ENCODE peak calls at places on chromosomes 13 and 19, in ten cellular contexts. Y, P, N, W, A, D, V, F, R and Q are unnamed samples. For H3K4me1, the result is how much of the 10 kb centered on the place peaks cover.

GRCh38 chr13:39263033-39263432 is 224.8 kb downstream of the NHLRC3 start:
- DNase-seq in Y (peak), P (peak), N (peak), W (peak), A (peak), D (peak), V (no peak), F (peak), R (no peak), Q (no peak)

GRCh38 chr13:31037874-31038475 is 105.5 kb downstream of the TEX26 start:
- DNase-seq in Y (no peak), P (no peak), N (no peak), W (no peak), A (no peak), D (no peak), V (no peak), F (no peak), R (no peak), Q (no peak)

GRCh38 chr13:34942732-34943674 is 933 bp downstream of the NBEA start:
- DNase-seq in Y (peak), P (peak), N (peak), W (peak), A (no peak), D (no peak), V (peak), F (peak), R (no peak), Q (no peak)

GRCh38 chr13:113998781-113999617 is 25.1 kb upstream of the C13orf46 start:
- DNase-seq in Y (no peak), P (peak), N (no peak), W (no peak), A (no peak), D (no peak), V (peak), F (no peak), R (no peak), Q (no peak)

GRCh38 chr19:44785271-44785670 is 7.6 kb downstream of the CBLC start:
- DNase-seq in Y (no peak), P (no peak), N (no peak), W (no peak), A (no peak), D (no peak), V (no peak), F (no peak), R (no peak), Q (no peak)

GRCh38 chr19:5609881-5610280 is 12.7 kb downstream of the SAFB2 start:
- DNase-seq in Y (no peak), P (no peak), N (no peak), W (no peak), A (no peak), D (no peak), V (no peak), F (no peak), R (no peak), Q (no peak)

GRCh38 chr13:45196622-45197021 is 4.2 kb downstream of the KCTD4 start:
- DNase-seq in Y (peak), P (no peak), N (no peak), W (no peak), A (no peak), D (peak), V (no peak), F (no peak), R (no peak), Q (peak)

GRCh38 chr13:113980489-113981064 is 6.7 kb upstream of the C13orf46 start:
- DNase-seq in Y (no peak), P (peak), N (no peak), W (no peak), A (no peak), D (no peak), V (peak), F (no peak), R (no peak), Q (no peak)

GRCh38 chr13:113632706-113633484 is 25.1 kb downstream of the ATP4B start:
- DNase-seq in Y (no peak), P (peak), N (no peak), W (no peak), A (no peak), D (no peak), V (peak), F (no peak), R (no peak), Q (no peak)

GRCh38 chr19:28887920-28888618 is 324.9 kb downstream of the UQCRFS1 start:
- DNase-seq in Y (no peak), P (no peak), N (no peak), W (no peak), A (no peak), D (no peak), V (peak), F (no peak), R (no peak), Q (no peak)

GRCh38 chr19:55678121-55678671 is 3.2 kb downstream of the EPN1 start:
- DNase-seq in Y (no peak), P (peak), N (no peak), W (peak), A (no peak), D (no peak), V (peak), F (peak), R (no peak), Q (no peak)

GRCh38 chr19:29620931-29621351 is 14.9 kb downstream of the POP4 start:
- DNase-seq in Y (no peak), P (peak), N (no peak), W (no peak), A (no peak), D (no peak), V (peak), F (no peak), R (no peak), Q (no peak)

GRCh38 chr19:18843960-18844359 is 12.2 kb downstream of the UPF1 start:
- DNase-seq in Y (no peak), P (no peak), N (no peak), W (no peak), A (no peak), D (no peak), V (no peak), F (no peak), R (no peak), Q (peak)

GRCh38 chr13:30466841-30467252 is 1.1 kb upstream of the HMGB1 start:
- DNase-seq in Y (peak), P (no peak), N (no peak), W (no peak), A (no peak), D (peak), V (no peak), F (no peak), R (no peak), Q (peak)

GRCh38 chr13:65836066-65836465 is 1394.1 kb downstream of the PCDH9 start:
- DNase-seq in Y (no peak), P (no peak), N (no peak), W (no peak), A (no peak), D (no peak), V (no peak), F (no peak), R (no peak), Q (no peak)

GRCh38 chr13:33519561-33520479 is 234.3 kb upstream of the STARD13 start:
- DNase-seq in Y (peak), P (no peak), N (no peak), W (no peak), A (peak), D (peak), V (no peak), F (no peak), R (no peak), Q (peak)

GRCh38 chr13:77696006-77696862 is 1.3 kb upstream of the SLAIN1 start:
- DNase-seq in Y (no peak), P (no peak), N (no peak), W (no peak), A (no peak), D (no peak), V (no peak), F (no peak), R (no peak), Q (no peak)

GRCh38 chr13:102904408-102904862 is 58.6 kb downstream of the ERCC5 start:
- DNase-seq in Y (no peak), P (no peak), N (no peak), W (no peak), A (no peak), D (no peak), V (no peak), F (no peak), R (no peak), Q (no peak)

GRCh38 chr13:101292711-101293110 is 123.6 kb downstream of the NALCN start:
- DNase-seq in Y (peak), P (no peak), N (no peak), W (no peak), A (no peak), D (peak), V (no peak), F (no peak), R (no peak), Q (peak)

GRCh38 chr13:113620036-113620435 is 35.5 kb downstream of the TFDP1 start:
- DNase-seq in Y (no peak), P (peak), N (no peak), W (no peak), A (no peak), D (no peak), V (peak), F (no peak), R (no peak), Q (no peak)

GRCh38 chr13:43473437-43473836 is 313.3 kb downstream of the ENOX1 start:
- DNase-seq in Y (no peak), P (no peak), N (no peak), W (no peak), A (no peak), D (no peak), V (no peak), F (no peak), R (no peak), Q (no peak)

GRCh38 chr13:34430294-34430693 is 511.8 kb upstream of the NBEA start:
- DNase-seq in Y (peak), P (no peak), N (no peak), W (no peak), A (no peak), D (peak), V (no peak), F (no peak), R (no peak), Q (peak)

GRCh38 chr13:111642156-111642767 is 321.8 kb downstream of the TEX29 start:
- DNase-seq in Y (no peak), P (no peak), N (no peak), W (no peak), A (no peak), D (no peak), V (no peak), F (no peak), R (no peak), Q (no peak)

GRCh38 chr19:33047422-33047821 is 17.3 kb downstream of the RHPN2 start:
- DNase-seq in Y (no peak), P (no peak), N (peak), W (no peak), A (no peak), D (no peak), V (peak), F (peak), R (no peak), Q (peak)

GRCh38 chr19:50794074-50794777 is 4.0 kb downstream of the ACP4 start:
- DNase-seq in Y (peak), P (no peak), N (peak), W (no peak), A (no peak), D (no peak), V (no peak), F (no peak), R (no peak), Q (no peak)

GRCh38 chr19:3932931-3933810 is at the start of gene NMRK2:
- DNase-seq in Y (no peak), P (peak), N (no peak), W (no peak), A (no peak), D (no peak), V (no peak), F (no peak), R (no peak), Q (no peak)

GRCh38 chr19:33777351-33777750 is 19.3 kb upstream of the KCTD15 start:
- DNase-seq in Y (no peak), P (no peak), N (no peak), W (no peak), A (no peak), D (no peak), V (no peak), F (no peak), R (no peak), Q (no peak)

GRCh38 chr19:34350161-34350561 is 14.8 kb upstream of the GPI start:
- DNase-seq in Y (peak), P (no peak), N (no peak), W (no peak), A (no peak), D (peak), V (no peak), F (no peak), R (no peak), Q (no peak)

GRCh38 chr19:46350029-46350757 is 3.3 kb downstream of the PPP5C start:
- DNase-seq in Y (no peak), P (peak), N (peak), W (no peak), A (no peak), D (no peak), V (no peak), F (no peak), R (no peak), Q (no peak)

GRCh38 chr13:62185631-62186256 is 770.1 kb upstream of the PCDH20 start:
- DNase-seq in Y (no peak), P (no peak), N (no peak), W (no peak), A (no peak), D (no peak), V (no peak), F (no peak), R (no peak), Q (no peak)

GRCh38 chr19:47766359-47766620 is 12.2 kb upstream of the SELENOW start:
- DNase-seq in Y (no peak), P (no peak), N (no peak), W (no peak), A (no peak), D (no peak), V (no peak), F (no peak), R (no peak), Q (no peak)

GRCh38 chr13:89066868-89067466 is 1395.8 kb downstream of the SLITRK5 start:
- DNase-seq in Y (peak), P (no peak), N (peak), W (no peak), A (peak), D (peak), V (no peak), F (no peak), R (peak), Q (peak)

GRCh38 chr13:100573121-100573520 is 15.5 kb downstream of the GGACT start:
- DNase-seq in Y (peak), P (peak), N (peak), W (peak), A (peak), D (peak), V (peak), F (peak), R (peak), Q (peak)

GRCh38 chr19:47094557-47095517 is 18.7 kb downstream of the ZC3H4 start:
- DNase-seq in Y (peak), P (peak), N (peak), W (no peak), A (no peak), D (no peak), V (peak), F (peak), R (no peak), Q (peak)

GRCh38 chr13:51624207-51624606 is 39.9 kb downstream of the WDFY2 start:
- DNase-seq in Y (no peak), P (no peak), N (no peak), W (no peak), A (no peak), D (no peak), V (no peak), F (no peak), R (no peak), Q (no peak)

GRCh38 chr13:111115051-111115840 is at the start of gene ARHGEF7:
- DNase-seq in Y (peak), P (peak), N (no peak), W (no peak), A (no peak), D (no peak), V (no peak), F (no peak), R (no peak), Q (no peak)

GRCh38 chr19:46211201-46211881 is 18.2 kb upstream of the IGFL1 start:
- DNase-seq in Y (peak), P (peak), N (no peak), W (no peak), A (no peak), D (no peak), V (peak), F (peak), R (no peak), Q (no peak)

GRCh38 chr19:5666921-5667610 is 13.2 kb downstream of the MICOS13 start:
- DNase-seq in Y (no peak), P (peak), N (no peak), W (no peak), A (no peak), D (no peak), V (peak), F (no peak), R (no peak), Q (no peak)

GRCh38 chr19:904545-904944 is 8.5 kb downstream of the R3HDM4 start:
- DNase-seq in Y (no peak), P (no peak), N (no peak), W (no peak), A (no peak), D (no peak), V (no peak), F (no peak), R (no peak), Q (no peak)
- H3K27ac ChIP-seq in Y (no peak), P (no peak), N (no peak), W (no peak), A (no peak), D (no peak), V (no peak), F (no peak), R (no peak), Q (no peak)

GRCh38 chr13:98299243-98299953 is 122.3 kb upstream of the RNF113B start:
- DNase-seq in Y (peak), P (no peak), N (no peak), W (no peak), A (peak), D (peak), V (no peak), F (no peak), R (no peak), Q (no peak)

GRCh38 chr13:98298599-98298998 is 121.5 kb upstream of the RNF113B start:
- DNase-seq in Y (no peak), P (no peak), N (no peak), W (no peak), A (no peak), D (no peak), V (no peak), F (no peak), R (no peak), Q (no peak)

GRCh38 chr13:98300956-98301641 is 124.0 kb upstream of the RNF113B start:
- DNase-seq in Y (peak), P (no peak), N (no peak), W (no peak), A (peak), D (peak), V (no peak), F (peak), R (peak), Q (peak)

GRCh38 chr13:98301721-98302120 is 124.7 kb upstream of the RNF113B start:
- DNase-seq in Y (peak), P (no peak), N (no peak), W (no peak), A (peak), D (peak), V (no peak), F (no peak), R (no peak), Q (peak)

DNA sequence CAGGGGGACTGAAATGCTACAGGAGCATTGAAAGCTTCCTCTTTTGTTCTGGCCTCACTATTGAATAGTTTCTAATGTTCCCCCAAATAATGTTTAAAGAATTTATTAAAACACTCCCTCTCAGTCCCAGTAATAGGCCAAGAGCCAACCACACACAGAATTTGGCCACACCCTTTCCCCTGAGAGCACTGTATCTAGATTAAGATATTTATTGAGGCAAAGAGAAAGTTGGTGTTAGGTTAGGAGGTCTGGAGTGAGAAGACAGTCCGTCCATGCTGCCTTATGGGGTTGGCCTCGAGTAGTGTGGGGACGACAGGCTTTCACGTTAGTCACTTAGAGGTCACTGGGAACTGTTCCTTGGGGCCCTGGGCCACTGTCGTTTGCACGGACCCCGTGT is 122.9 kb upstream of the RNF113B start:
- DNase-seq in Y (peak), P (no peak), N (no peak), W (no peak), A (peak), D (no peak), V (no peak), F (no peak), R (no peak), Q (no peak)
- H3K4me1 ChIP-seq in Y (half or more), P (under half), N (under half), W (under half), A (under half), D (half or more), V (half or more), F (half or more), R (under half), Q (under half)

GRCh38 chr19:8342316-8342683 is 762 bp downstream of the KANK3 start:
- DNase-seq in Y (no peak), P (no peak), N (no peak), W (no peak), A (no peak), D (no peak), V (no peak), F (no peak), R (no peak), Q (no peak)
- H3K27ac ChIP-seq in Y (no peak), P (peak), N (no peak), W (peak), A (no peak), D (no peak), V (peak), F (peak), R (no peak), Q (no peak)

DNA sequence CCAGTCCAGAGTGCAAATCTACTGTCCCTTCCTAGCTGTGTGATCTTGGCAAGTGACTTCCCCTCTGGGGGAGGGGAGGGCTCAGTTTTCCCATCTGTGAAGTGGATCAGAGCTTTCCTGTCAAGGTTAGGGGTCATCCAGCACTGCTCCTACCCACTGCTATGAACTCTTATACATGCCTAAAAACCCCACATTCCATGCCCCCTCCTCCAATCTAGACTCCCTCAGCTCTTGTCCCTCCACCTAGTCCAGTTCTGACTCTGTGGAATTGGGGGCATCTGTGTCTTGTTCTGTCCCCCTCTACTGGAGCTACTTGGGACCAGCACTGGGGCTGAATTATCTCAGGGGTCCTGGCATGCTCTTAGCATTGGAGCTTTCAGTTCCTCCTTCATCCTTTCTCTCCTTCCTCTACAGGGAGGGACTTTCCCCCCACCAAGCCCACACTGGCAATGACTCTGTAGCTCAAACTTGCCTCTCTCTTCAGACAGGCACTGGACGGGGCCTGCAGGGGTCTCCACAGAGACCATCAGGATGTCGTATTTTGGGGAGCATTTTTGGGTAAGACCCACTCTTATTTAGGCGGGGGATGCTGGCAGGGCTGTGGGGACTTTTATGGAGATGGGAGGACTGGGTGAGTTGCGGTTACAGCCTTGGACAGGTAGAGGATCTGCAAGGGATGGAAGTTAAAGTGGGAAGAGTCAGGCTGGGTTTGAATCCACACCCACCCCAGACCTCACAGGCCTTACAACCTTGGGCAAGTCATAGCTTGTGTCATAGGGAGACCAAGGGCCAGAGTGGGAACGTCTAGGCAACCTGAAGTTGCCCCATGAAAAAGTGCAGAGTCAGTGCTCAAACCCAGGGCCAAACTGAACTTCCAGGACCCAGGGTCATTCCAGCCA is 3.6 kb downstream of the FCHO1 start:
- DNase-seq in Y (no peak), P (peak), N (no peak), W (no peak), A (no peak), D (no peak), V (no peak), F (no peak), R (no peak), Q (no peak)
- H3K4me1 ChIP-seq in Y (under half), P (under half), N (under half), W (under half), A (under half), D (under half), V (under half), F (under half), R (under half), Q (under half)